ENCODE peak calls at places on chromosomes 16 and 17, in seven cellular contexts. One of them, this sample, is unnamed.

GRCh38 chr16:57470683-57471082 is 8.2 kb downstream of the POLR2C start:
- DNase-seq in AG10803: no peak
- DNase-seq in H7: no peak
- DNase-seq in stimulated activated CD4-positive, alpha-beta T cell treated with anti-CD3 and anti-CD28 coated beads, Interleukin-15, amount 100 ng/mL, for 24 hours: no peak
- DNase-seq in RPMI7951: no peak
- DNase-seq in activated CD4-positive, alpha-beta memory T cell treated with anti-CD3 and anti-CD28 coated beads, Interleukin-2, amount 10 ng/mL, durations not matched to agents 7 days and 5 days: no peak
- DNase-seq in progenitor cell of endocrine pancreas: no peak
- DNase-seq in this sample: peak

GRCh38 chr17:1201132-1201702 is 21.4 kb upstream of the ABR start:
- DNase-seq in stimulated activated CD4-positive, alpha-beta T cell treated with anti-CD3 and anti-CD28 coated beads, Interleukin-15, amount 100 ng/mL, for 24 hours: peak
- DNase-seq in AG10803: no peak
- DNase-seq in activated CD4-positive, alpha-beta memory T cell treated with anti-CD3 and anti-CD28 coated beads, Interleukin-2, amount 10 ng/mL, durations not matched to agents 7 days and 5 days: peak
- DNase-seq in H7: peak
- DNase-seq in progenitor cell of endocrine pancreas: no peak
- DNase-seq in RPMI7951: no peak
- DNase-seq in this sample: peak

GRCh38 chr17:57806083-57806830 is 43.6 kb downstream of the MRPS23 start:
- DNase-seq in RPMI7951: no peak
- DNase-seq in H7: no peak
- DNase-seq in progenitor cell of endocrine pancreas: no peak
- DNase-seq in AG10803: no peak
- DNase-seq in activated CD4-positive, alpha-beta memory T cell treated with anti-CD3 and anti-CD28 coated beads, Interleukin-2, amount 10 ng/mL, durations not matched to agents 7 days and 5 days: no peak
- DNase-seq in stimulated activated CD4-positive, alpha-beta T cell treated with anti-CD3 and anti-CD28 coated beads, Interleukin-15, amount 100 ng/mL, for 24 hours: no peak
- DNase-seq in this sample: no peak

GRCh38 chr16:2712546-2712945 is 7.5 kb downstream of the PRSS27 start:
- DNase-seq in stimulated activated CD4-positive, alpha-beta T cell treated with anti-CD3 and anti-CD28 coated beads, Interleukin-15, amount 100 ng/mL, for 24 hours: no peak
- DNase-seq in RPMI7951: no peak
- DNase-seq in AG10803: no peak
- DNase-seq in activated CD4-positive, alpha-beta memory T cell treated with anti-CD3 and anti-CD28 coated beads, Interleukin-2, amount 10 ng/mL, durations not matched to agents 7 days and 5 days: no peak
- DNase-seq in progenitor cell of endocrine pancreas: no peak
- DNase-seq in H7: no peak
- DNase-seq in this sample: no peak

GRCh38 chr16:73068546-73069401 is 20.8 kb upstream of the ZFHX3 start:
- DNase-seq in activated CD4-positive, alpha-beta memory T cell treated with anti-CD3 and anti-CD28 coated beads, Interleukin-2, amount 10 ng/mL, durations not matched to agents 7 days and 5 days: no peak
- DNase-seq in RPMI7951: peak
- DNase-seq in H7: no peak
- DNase-seq in stimulated activated CD4-positive, alpha-beta T cell treated with anti-CD3 and anti-CD28 coated beads, Interleukin-15, amount 100 ng/mL, for 24 hours: no peak
- DNase-seq in progenitor cell of endocrine pancreas: no peak
- DNase-seq in AG10803: peak
- DNase-seq in this sample: peak

GRCh38 chr16:55832425-55832787 is 490 bp downstream of the CES1 start:
- DNase-seq in progenitor cell of endocrine pancreas: no peak
- DNase-seq in stimulated activated CD4-positive, alpha-beta T cell treated with anti-CD3 and anti-CD28 coated beads, Interleukin-15, amount 100 ng/mL, for 24 hours: no peak
- DNase-seq in AG10803: no peak
- DNase-seq in activated CD4-positive, alpha-beta memory T cell treated with anti-CD3 and anti-CD28 coated beads, Interleukin-2, amount 10 ng/mL, durations not matched to agents 7 days and 5 days: no peak
- DNase-seq in RPMI7951: no peak
- DNase-seq in H7: no peak
- DNase-seq in this sample: no peak

GRCh38 chr17:39231587-39232551 is 6.1 kb upstream of the STAC2 start:
- DNase-seq in AG10803: peak
- DNase-seq in H7: peak
- DNase-seq in RPMI7951: peak
- DNase-seq in activated CD4-positive, alpha-beta memory T cell treated with anti-CD3 and anti-CD28 coated beads, Interleukin-2, amount 10 ng/mL, durations not matched to agents 7 days and 5 days: peak
- DNase-seq in stimulated activated CD4-positive, alpha-beta T cell treated with anti-CD3 and anti-CD28 coated beads, Interleukin-15, amount 100 ng/mL, for 24 hours: peak
- DNase-seq in progenitor cell of endocrine pancreas: peak
- DNase-seq in this sample: peak

GRCh38 chr17:77178050-77178449 is 37.3 kb downstream of the SEC14L1 start:
- DNase-seq in RPMI7951: no peak
- DNase-seq in stimulated activated CD4-positive, alpha-beta T cell treated with anti-CD3 and anti-CD28 coated beads, Interleukin-15, amount 100 ng/mL, for 24 hours: no peak
- DNase-seq in progenitor cell of endocrine pancreas: no peak
- DNase-seq in H7: no peak
- DNase-seq in AG10803: no peak
- DNase-seq in activated CD4-positive, alpha-beta memory T cell treated with anti-CD3 and anti-CD28 coated beads, Interleukin-2, amount 10 ng/mL, durations not matched to agents 7 days and 5 days: no peak
- DNase-seq in this sample: no peak

GRCh38 chr17:68456529-68457167 is 648 bp downstream of the WIPI1 start:
- DNase-seq in H7: peak
- DNase-seq in stimulated activated CD4-positive, alpha-beta T cell treated with anti-CD3 and anti-CD28 coated beads, Interleukin-15, amount 100 ng/mL, for 24 hours: no peak
- DNase-seq in activated CD4-positive, alpha-beta memory T cell treated with anti-CD3 and anti-CD28 coated beads, Interleukin-2, amount 10 ng/mL, durations not matched to agents 7 days and 5 days: no peak
- DNase-seq in RPMI7951: peak
- DNase-seq in AG10803: peak
- DNase-seq in progenitor cell of endocrine pancreas: no peak
- DNase-seq in this sample: peak

GRCh38 chr17:27526603-27527002 is 70.4 kb downstream of the KSR1 start:
- DNase-seq in H7: peak
- DNase-seq in progenitor cell of endocrine pancreas: no peak
- DNase-seq in AG10803: peak
- DNase-seq in stimulated activated CD4-positive, alpha-beta T cell treated with anti-CD3 and anti-CD28 coated beads, Interleukin-15, amount 100 ng/mL, for 24 hours: peak
- DNase-seq in RPMI7951: no peak
- DNase-seq in activated CD4-positive, alpha-beta memory T cell treated with anti-CD3 and anti-CD28 coated beads, Interleukin-2, amount 10 ng/mL, durations not matched to agents 7 days and 5 days: peak
- DNase-seq in this sample: peak

GRCh38 chr16:67968440-67969285 is at the start of gene SLC12A4:
- DNase-seq in stimulated activated CD4-positive, alpha-beta T cell treated with anti-CD3 and anti-CD28 coated beads, Interleukin-15, amount 100 ng/mL, for 24 hours: peak
- DNase-seq in H7: peak
- DNase-seq in AG10803: peak
- DNase-seq in progenitor cell of endocrine pancreas: peak
- DNase-seq in activated CD4-positive, alpha-beta memory T cell treated with anti-CD3 and anti-CD28 coated beads, Interleukin-2, amount 10 ng/mL, durations not matched to agents 7 days and 5 days: peak
- DNase-seq in RPMI7951: peak
- DNase-seq in this sample: peak

GRCh38 chr17:78988152-78988551 is 8.4 kb upstream of the LGALS3BP start:
- DNase-seq in progenitor cell of endocrine pancreas: no peak
- DNase-seq in activated CD4-positive, alpha-beta memory T cell treated with anti-CD3 and anti-CD28 coated beads, Interleukin-2, amount 10 ng/mL, durations not matched to agents 7 days and 5 days: no peak
- DNase-seq in AG10803: no peak
- DNase-seq in H7: no peak
- DNase-seq in stimulated activated CD4-positive, alpha-beta T cell treated with anti-CD3 and anti-CD28 coated beads, Interleukin-15, amount 100 ng/mL, for 24 hours: no peak
- DNase-seq in RPMI7951: peak
- DNase-seq in this sample: no peak